ENCODE peak calls at places on chromosomes 7 and 10, in six cellular contexts. One of them, this sample, is unnamed.

GRCh38 chr10:13994932-13995331 is 335.8 kb downstream of the FRMD4A start:
- DNase-seq in GM10248: no peak
- DNase-seq in NCI-H345: no peak
- DNase-seq in activated naive CD4-positive, alpha-beta T cell treated with anti-CD3 and anti-CD28 coated beads, Interleukin-2, amount 10 ng/mL, durations not matched to agents 7 days and 5 days: no peak
- DNase-seq in endodermal cell: no peak
- DNase-seq in kidney tubule cell: no peak
- DNase-seq in this sample: no peak

GRCh38 chr10:114042895-114043531 is 653 bp upstream of the ADRB1 start:
- DNase-seq in NCI-H345: no peak
- DNase-seq in kidney tubule cell: peak; percentile 24
- DNase-seq in GM10248: peak; percentile 55
- DNase-seq in activated naive CD4-positive, alpha-beta T cell treated with anti-CD3 and anti-CD28 coated beads, Interleukin-2, amount 10 ng/mL, durations not matched to agents 7 days and 5 days: peak; percentile 42
- DNase-seq in endodermal cell: peak; percentile 82
- DNase-seq in this sample: no peak

GRCh38 chr10:38157270-38157685 is 63.1 kb downstream of the ZNF37A start:
- DNase-seq in endodermal cell: no peak
- DNase-seq in activated naive CD4-positive, alpha-beta T cell treated with anti-CD3 and anti-CD28 coated beads, Interleukin-2, amount 10 ng/mL, durations not matched to agents 7 days and 5 days: no peak
- DNase-seq in NCI-H345: no peak
- DNase-seq in kidney tubule cell: no peak
- DNase-seq in GM10248: no peak
- DNase-seq in this sample: no peak

GRCh38 chr10:112131361-112131760 is 52.2 kb downstream of the GPAM start:
- DNase-seq in endodermal cell: no peak
- DNase-seq in NCI-H345: no peak
- DNase-seq in GM10248: no peak
- DNase-seq in activated naive CD4-positive, alpha-beta T cell treated with anti-CD3 and anti-CD28 coated beads, Interleukin-2, amount 10 ng/mL, durations not matched to agents 7 days and 5 days: no peak
- DNase-seq in kidney tubule cell: no peak
- DNase-seq in this sample: no peak

GRCh38 chr7:10181996-10182395 is 791.7 kb upstream of the PHF14 start:
- DNase-seq in activated naive CD4-positive, alpha-beta T cell treated with anti-CD3 and anti-CD28 coated beads, Interleukin-2, amount 10 ng/mL, durations not matched to agents 7 days and 5 days: no peak
- DNase-seq in endodermal cell: no peak
- DNase-seq in kidney tubule cell: no peak
- DNase-seq in NCI-H345: peak; percentile 46
- DNase-seq in GM10248: no peak
- DNase-seq in this sample: no peak

GRCh38 chr7:82375068-82375467 is 68.5 kb downstream of the CACNA2D1 start:
- DNase-seq in NCI-H345: no peak
- DNase-seq in kidney tubule cell: no peak
- DNase-seq in endodermal cell: no peak
- DNase-seq in GM10248: no peak
- DNase-seq in activated naive CD4-positive, alpha-beta T cell treated with anti-CD3 and anti-CD28 coated beads, Interleukin-2, amount 10 ng/mL, durations not matched to agents 7 days and 5 days: no peak
- DNase-seq in this sample: no peak

GRCh38 chr7:129615018-129615417 is 3.5 kb downstream of the NRF1 start:
- DNase-seq in GM10248: peak; percentile 51
- DNase-seq in activated naive CD4-positive, alpha-beta T cell treated with anti-CD3 and anti-CD28 coated beads, Interleukin-2, amount 10 ng/mL, durations not matched to agents 7 days and 5 days: peak; percentile 36
- DNase-seq in endodermal cell: no peak
- DNase-seq in kidney tubule cell: no peak
- DNase-seq in NCI-H345: no peak
- DNase-seq in this sample: peak; percentile 41

GRCh38 chr7:47405921-47406765 is 175.8 kb downstream of the TNS3 start:
- DNase-seq in kidney tubule cell: peak; percentile 66
- DNase-seq in endodermal cell: peak; percentile 28
- DNase-seq in NCI-H345: no peak
- DNase-seq in GM10248: no peak
- DNase-seq in activated naive CD4-positive, alpha-beta T cell treated with anti-CD3 and anti-CD28 coated beads, Interleukin-2, amount 10 ng/mL, durations not matched to agents 7 days and 5 days: no peak
- DNase-seq in this sample: peak; percentile 79

GRCh38 chr10:66795871-66796270 is 130.0 kb upstream of the LRRTM3 start:
- DNase-seq in endodermal cell: no peak
- DNase-seq in kidney tubule cell: peak; percentile 10
- DNase-seq in activated naive CD4-positive, alpha-beta T cell treated with anti-CD3 and anti-CD28 coated beads, Interleukin-2, amount 10 ng/mL, durations not matched to agents 7 days and 5 days: no peak
- DNase-seq in NCI-H345: no peak
- DNase-seq in GM10248: no peak
- DNase-seq in this sample: peak; percentile 45

This sample was measured in renal cortical epithelial cell.